ENCODE peak calls at places on chromosomes 1 and 21, in seven cellular contexts. Y, F, X, P, Q, Z and H are unnamed samples.
A peak's percentile ranks its signal among the peaks of the same experiment; 100 is the strongest.

GRCh38 chr1:38589036-38589435 is 270.5 kb downstream of the RRAGC start:
- DNase-seq in Y (no peak), F (no peak), X (peak; percentile 29), P (no peak), Q (no peak), Z (no peak), H (peak; percentile 81)

GRCh38 chr1:92408825-92409224 is 77.9 kb downstream of the GFI1 start:
- DNase-seq in Y (no peak), F (peak; percentile 60), X (no peak), P (no peak), Q (no peak), Z (no peak), H (no peak)

GRCh38 chr1:168408531-168409242 is 128.0 kb downstream of the TBX19 start:
- DNase-seq in Y (no peak), F (peak; percentile 57), X (no peak), P (no peak), Q (no peak), Z (no peak), H (no peak)

GRCh38 chr1:64956241-64956640 is 10.1 kb downstream of the JAK1 start:
- DNase-seq in Y (no peak), F (no peak), X (no peak), P (no peak), Q (no peak), Z (no peak), H (no peak)

GRCh38 chr1:75539230-75540116 is 71.4 kb downstream of the SLC44A5 start:
- DNase-seq in Y (no peak), F (no peak), X (no peak), P (no peak), Q (no peak), Z (no peak), H (no peak)

GRCh38 chr21:15730484-15731242 is 881 bp downstream of the USP25 start:
- DNase-seq in Y (peak; percentile 16), F (no peak), X (no peak), P (no peak), Q (no peak), Z (no peak), H (peak; percentile 86)

GRCh38 chr21:42980959-42981523 is 6.7 kb downstream of the PKNOX1 start:
- DNase-seq in Y (no peak), F (no peak), X (no peak), P (no peak), Q (no peak), Z (no peak), H (no peak)

GRCh38 chr1:219999821-220000220 is 46.5 kb downstream of the EPRS1 start:
- DNase-seq in Y (no peak), F (no peak), X (no peak), P (no peak), Q (no peak), Z (no peak), H (no peak)

GRCh38 chr1:3021233-3021671 is at the start of gene ACTRT2:
- DNase-seq in Y (no peak), F (no peak), X (no peak), P (no peak), Q (no peak), Z (peak; percentile 42), H (no peak)

GRCh38 chr1:183830389-183830788 is 25.5 kb downstream of the RGL1 start:
- DNase-seq in Y (no peak), F (no peak), X (no peak), P (no peak), Q (no peak), Z (no peak), H (no peak)

GRCh38 chr1:40049745-40050144 is 9.2 kb downstream of the CAP1 start:
- DNase-seq in Y (no peak), F (no peak), X (no peak), P (no peak), Q (no peak), Z (no peak), H (no peak)

GRCh38 chr1:218459878-218460277 is 114.7 kb downstream of the TGFB2 start:
- DNase-seq in Y (peak; percentile 36), F (no peak), X (no peak), P (no peak), Q (no peak), Z (no peak), H (no peak)

GRCh38 chr1:64886877-64887276 is 79.5 kb downstream of the JAK1 start:
- DNase-seq in Y (no peak), F (peak; percentile 37), X (no peak), P (no peak), Q (no peak), Z (no peak), H (no peak)

GRCh38 chr1:228283476-228284147 is 75.8 kb downstream of the OBSCN start:
- DNase-seq in Y (no peak), F (no peak), X (no peak), P (peak; percentile 20), Q (no peak), Z (peak; percentile 29), H (no peak)

GRCh38 chr1:7922301-7922700 is 18.3 kb downstream of the TNFRSF9 start:
- DNase-seq in Y (no peak), F (no peak), X (no peak), P (no peak), Q (no peak), Z (no peak), H (no peak)

GRCh38 chr1:184146202-184146601 is 94.7 kb downstream of the TSEN15 start:
- DNase-seq in Y (no peak), F (peak; percentile 12), X (no peak), P (no peak), Q (no peak), Z (no peak), H (no peak)

GRCh38 chr1:8541961-8542521 is 224.1 kb downstream of the SLC45A1 start:
- DNase-seq in Y (no peak), F (no peak), X (no peak), P (no peak), Q (no peak), Z (no peak), H (no peak)

GRCh38 chr1:115874929-115875328 is 34.0 kb upstream of the NHLH2 start:
- DNase-seq in Y (no peak), F (no peak), X (no peak), P (no peak), Q (no peak), Z (no peak), H (no peak)

GRCh38 chr1:214569357-214570004 is 18.1 kb upstream of the PTPN14 start:
- DNase-seq in Y (no peak), F (no peak), X (no peak), P (no peak), Q (no peak), Z (no peak), H (no peak)

GRCh38 chr1:237873487-237873927 is 17.2 kb downstream of the ZP4 start:
- DNase-seq in Y (no peak), F (no peak), X (no peak), P (no peak), Q (no peak), Z (no peak), H (no peak)

GRCh38 chr1:237875291-237875690 is 15.4 kb downstream of the ZP4 start:
- DNase-seq in Y (no peak), F (no peak), X (no peak), P (no peak), Q (no peak), Z (no peak), H (no peak)

GRCh38 chr1:237878406-237878805 is 12.3 kb downstream of the ZP4 start:
- DNase-seq in Y (no peak), F (no peak), X (no peak), P (no peak), Q (no peak), Z (no peak), H (no peak)

GRCh38 chr1:237879195-237879594 is 11.5 kb downstream of the ZP4 start:
- DNase-seq in Y (no peak), F (no peak), X (no peak), P (no peak), Q (no peak), Z (no peak), H (no peak)

GRCh38 chr1:237877628-237878027 is 13.1 kb downstream of the ZP4 start:
- DNase-seq in Y (no peak), F (no peak), X (no peak), P (no peak), Q (no peak), Z (no peak), H (no peak)
- TF ChIP-seq CTCF in Y (no peak), F (no peak), X (no peak), P (no peak), Q (no peak), Z (no peak), H (no peak)

GRCh38 chr1:161728376-161729226 is 7.3 kb downstream of the FCRLB start:
- DNase-seq in Y (no peak), F (no peak), X (no peak), P (no peak), Q (no peak), Z (no peak), H (no peak)

GRCh38 chr1:161725888-161726630 is 4.7 kb downstream of the FCRLB start:
- DNase-seq in Y (peak; percentile 33), F (no peak), X (peak; percentile 48), P (peak; percentile 56), Q (peak; percentile 16), Z (peak; percentile 58), H (peak; percentile 91)

GRCh38 chr1:161723459-161724149 is 2.3 kb downstream of the FCRLB start:
- DNase-seq in Y (peak; percentile 30), F (no peak), X (no peak), P (no peak), Q (no peak), Z (no peak), H (no peak)

GRCh38 chr1:161727343-161727924 is 6.1 kb downstream of the FCRLB start:
- DNase-seq in Y (no peak), F (no peak), X (no peak), P (no peak), Q (no peak), Z (no peak), H (no peak)

DNA sequence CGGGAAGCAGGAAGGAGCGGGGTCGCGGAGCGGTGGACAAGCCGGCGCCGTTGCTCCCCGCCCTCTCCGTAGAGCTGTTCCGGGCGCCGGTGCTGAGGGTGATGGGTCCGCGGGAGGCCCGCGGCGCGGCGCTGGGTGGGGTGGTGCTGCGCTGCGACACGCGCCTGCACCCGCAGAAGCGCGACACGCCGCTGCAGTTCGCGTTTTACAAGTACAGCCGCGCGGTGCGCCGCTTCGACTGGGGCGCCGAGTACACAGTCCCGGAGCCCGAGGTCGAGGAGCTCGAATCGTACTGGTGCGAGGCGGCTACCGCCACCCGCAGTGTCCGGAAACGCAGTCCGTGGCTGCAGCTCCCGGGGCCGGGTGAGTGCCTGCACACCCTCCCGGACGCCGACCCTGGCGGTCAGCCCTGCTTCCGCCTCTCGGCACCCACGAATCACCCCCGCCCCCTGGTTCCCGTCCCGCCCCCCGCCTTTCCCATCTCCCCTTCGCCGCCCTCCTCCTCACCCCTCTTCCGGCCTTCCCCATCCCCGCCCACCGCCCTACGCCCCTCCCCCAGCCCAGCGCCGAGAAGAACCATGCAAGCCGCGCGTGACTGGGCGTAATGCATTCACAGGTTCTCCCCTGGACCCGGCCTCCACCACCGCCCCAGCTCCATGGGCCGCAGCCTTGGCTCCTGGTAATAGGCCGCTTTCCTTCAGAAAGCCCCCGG is 5.4 kb downstream of the FCRLB start:
- DNase-seq in Y (peak; percentile 79), F (peak; percentile 96), X (peak; percentile 84), P (peak; percentile 90), Q (peak; percentile 80), Z (peak; percentile 79), H (peak; percentile 97)
- TF ChIP-seq POLR2A in Y (peak; percentile 33), F (no peak), X (no peak), P (no peak), Q (peak; percentile 29), Z (peak; percentile 15), H (no peak)

GRCh38 chr1:6788946-6789345 is 3.7 kb downstream of the CAMTA1 start:
- DNase-seq in Y (no peak), F (no peak), X (no peak), P (no peak), Q (no peak), Z (no peak), H (no peak)
- H3K4me3 ChIP-seq in Y (no peak overlapping the region), F (no peak overlapping the region), X (no peak overlapping the region), P (no peak overlapping the region), Q (no peak overlapping the region), Z (no peak overlapping the region), H (no peak overlapping the region)

GRCh38 chr1:166721145-166721544 is 118.1 kb upstream of the POGK start:
- DNase-seq in Y (no peak), F (no peak), X (no peak), P (no peak), Q (no peak), Z (no peak), H (no peak)
- TF ChIP-seq CTCF in Y (no peak), F (no peak), X (no peak), P (no peak), Q (no peak), Z (no peak), H (no peak)